ENCODE peak calls at places on chromosomes 16 and 17, in nine cellular contexts. E, F, D, J, N, Q, V, S and G are unnamed samples. For H3K4me1, the result is how much of the 10 kb centered on the place peaks cover.

GRCh38 chr17:66778531-66778930 is 56.4 kb upstream of the CACNG5 start:
- DNase-seq in E (no peak), F (no peak), D (no peak), J (no peak), N (no peak), Q (no peak), V (no peak), S (no peak), G (no peak)

GRCh38 chr17:68542698-68543463 is 30.7 kb downstream of the PRKAR1A start:
- DNase-seq in E (no peak), F (no peak), D (peak), J (no peak), N (no peak), Q (no peak), V (no peak), S (no peak), G (no peak)

GRCh38 chr17:76671912-76672262 is 28.3 kb upstream of the ST6GALNAC1 start:
- DNase-seq in E (no peak), F (no peak), D (no peak), J (no peak), N (no peak), Q (no peak), V (no peak), S (no peak), G (no peak)

GRCh38 chr17:78798695-78799559 is 16.9 kb upstream of the CYTH1 start:
- DNase-seq in E (no peak), F (peak), D (no peak), J (no peak), N (peak), Q (peak), V (no peak), S (no peak), G (no peak)

GRCh38 chr16:57592591-57593003 is 35.8 kb upstream of the ADGRG1 start:
- DNase-seq in E (peak), F (peak), D (no peak), J (no peak), N (no peak), Q (no peak), V (peak), S (no peak), G (peak)

GRCh38 chr16:1470543-1471251 is 4.1 kb downstream of the CLCN7 start:
- DNase-seq in E (no peak), F (no peak), D (peak), J (no peak), N (no peak), Q (no peak), V (no peak), S (no peak), G (peak)

GRCh38 chr16:89261691-89262563 is 44.4 kb downstream of the ZNF778 start:
- DNase-seq in E (peak), F (no peak), D (no peak), J (no peak), N (no peak), Q (peak), V (peak), S (peak), G (no peak)

GRCh38 chr17:46850688-46851028 is 725 bp upstream of the WNT9B start:
- DNase-seq in E (no peak), F (no peak), D (no peak), J (no peak), N (no peak), Q (no peak), V (no peak), S (no peak), G (no peak)

GRCh38 chr17:18270851-18271170 is 10.3 kb downstream of the MIEF2 start:
- DNase-seq in E (no peak), F (no peak), D (no peak), J (no peak), N (no peak), Q (no peak), V (no peak), S (no peak), G (no peak)

GRCh38 chr17:31404028-31404949 is 12.8 kb downstream of the RAB11FIP4 start:
- DNase-seq in E (peak), F (no peak), D (no peak), J (no peak), N (no peak), Q (no peak), V (no peak), S (no peak), G (no peak)

GRCh38 chr17:78958556-78959191 is 21.0 kb downstream of the LGALS3BP start:
- DNase-seq in E (no peak), F (no peak), D (no peak), J (no peak), N (no peak), Q (no peak), V (peak), S (no peak), G (peak)

GRCh38 chr17:61619953-61620352 is 28.9 kb upstream of the NACA2 start:
- DNase-seq in E (no peak), F (no peak), D (no peak), J (no peak), N (no peak), Q (no peak), V (no peak), S (no peak), G (no peak)

GRCh38 chr17:40417258-40417608 is 463 bp downstream of the TOP2A start:
- DNase-seq in E (no peak), F (no peak), D (no peak), J (no peak), N (peak), Q (no peak), V (no peak), S (no peak), G (no peak)

DNA sequence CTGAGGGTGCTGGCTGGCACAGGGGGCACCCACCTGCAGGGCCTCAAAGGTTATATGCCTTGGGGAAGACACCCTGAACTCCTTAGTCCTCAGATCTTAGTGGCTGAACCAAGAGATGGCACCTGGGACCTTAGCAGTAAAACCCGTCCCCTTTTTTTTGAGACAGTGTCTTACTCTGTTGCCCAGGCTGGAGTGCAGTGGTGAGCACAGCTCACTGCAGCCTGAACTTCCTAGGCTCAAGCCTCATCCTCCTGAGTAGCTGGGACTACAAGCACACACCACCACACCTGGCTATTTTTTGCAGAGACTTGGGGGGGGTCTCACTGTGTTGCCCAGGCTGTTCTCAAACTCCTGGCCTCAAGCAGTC is 237.2 kb downstream of the MRTFB start:
- DNase-seq in E (peak), F (no peak), D (no peak), J (no peak), N (no peak), Q (no peak), V (no peak), S (no peak), G (no peak)
- H3K4me1 ChIP-seq in E (under half), F (under half), D (under half), J (under half), N (under half), Q (under half), V (under half), S (half or more), G (under half)

GRCh38 chr16:55501549-55502322 is 7.1 kb upstream of the LPCAT2 start:
- DNase-seq in E (no peak), F (no peak), D (no peak), J (no peak), N (peak), Q (no peak), V (no peak), S (no peak), G (peak)
- H3K27ac ChIP-seq in E (no peak), F (no peak), D (no peak), J (no peak), N (no peak), Q (no peak), V (peak), S (no peak), G (peak)

GRCh38 chr17:17141279-17141678 is 64.9 kb downstream of the PLD6 start:
- DNase-seq in E (no peak), F (no peak), D (no peak), J (no peak), N (peak), Q (no peak), V (no peak), S (no peak), G (no peak)
- H3K4me1 ChIP-seq in E (under half), F (under half), D (under half), J (under half), N (under half), Q (under half), V (under half), S (under half), G (under half)

DNA sequence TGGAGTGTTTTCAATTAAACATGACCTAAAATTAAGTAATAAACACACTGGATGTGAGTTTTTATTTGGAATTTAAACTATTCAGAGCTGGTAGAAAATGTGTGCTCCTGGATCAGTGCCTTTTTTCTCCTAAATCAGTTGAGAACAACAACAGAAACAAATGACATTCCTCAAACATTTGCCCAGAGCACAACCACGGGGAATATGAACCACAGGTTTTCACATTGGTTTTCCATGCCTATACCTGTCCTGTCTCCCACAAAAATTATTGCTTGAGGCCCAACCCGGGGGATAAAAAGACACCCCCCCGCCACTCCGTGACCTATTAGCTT is 6.8 kb downstream of the HSBP1 start:
- DNase-seq in E (no peak), F (no peak), D (no peak), J (no peak), N (no peak), Q (no peak), V (no peak), S (no peak), G (no peak)
- H3K27ac ChIP-seq in E (no peak), F (no peak), D (no peak), J (no peak), N (peak), Q (no peak), V (peak), S (peak), G (peak)

DNA sequence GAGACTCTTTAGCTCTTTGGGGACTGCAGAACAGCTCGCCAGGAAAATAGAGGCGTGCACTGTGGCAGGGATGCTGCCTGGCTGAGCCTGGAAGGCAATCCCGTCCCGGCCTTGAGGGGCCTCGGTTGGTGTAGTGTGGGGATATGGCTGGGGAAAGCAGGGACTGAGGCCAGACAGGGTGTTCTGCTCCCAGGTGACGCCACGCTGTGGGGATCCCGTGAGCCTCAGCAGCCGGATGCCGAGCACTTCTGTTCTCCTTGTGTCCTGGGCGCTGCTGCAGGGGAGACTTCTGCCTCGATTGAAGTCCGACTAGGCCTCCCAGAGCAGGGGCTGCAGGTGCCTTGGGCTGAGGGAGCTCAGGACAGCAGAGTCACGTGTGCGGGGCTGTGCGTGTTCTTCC is 72.6 kb downstream of the BANP start:
- DNase-seq in E (no peak), F (no peak), D (no peak), J (peak), N (no peak), Q (no peak), V (no peak), S (no peak), G (no peak)
- H3K4me1 ChIP-seq in E (under half), F (under half), D (under half), J (under half), N (under half), Q (under half), V (under half), S (under half), G (under half)

GRCh38 chr16:78786635-78787034 is 687.2 kb downstream of the WWOX start:
- DNase-seq in E (no peak), F (no peak), D (no peak), J (no peak), N (no peak), Q (no peak), V (no peak), S (no peak), G (no peak)
- H3K27ac ChIP-seq in E (no peak), F (no peak), D (no peak), J (no peak), N (no peak), Q (no peak), V (no peak), S (no peak), G (no peak)

DNA sequence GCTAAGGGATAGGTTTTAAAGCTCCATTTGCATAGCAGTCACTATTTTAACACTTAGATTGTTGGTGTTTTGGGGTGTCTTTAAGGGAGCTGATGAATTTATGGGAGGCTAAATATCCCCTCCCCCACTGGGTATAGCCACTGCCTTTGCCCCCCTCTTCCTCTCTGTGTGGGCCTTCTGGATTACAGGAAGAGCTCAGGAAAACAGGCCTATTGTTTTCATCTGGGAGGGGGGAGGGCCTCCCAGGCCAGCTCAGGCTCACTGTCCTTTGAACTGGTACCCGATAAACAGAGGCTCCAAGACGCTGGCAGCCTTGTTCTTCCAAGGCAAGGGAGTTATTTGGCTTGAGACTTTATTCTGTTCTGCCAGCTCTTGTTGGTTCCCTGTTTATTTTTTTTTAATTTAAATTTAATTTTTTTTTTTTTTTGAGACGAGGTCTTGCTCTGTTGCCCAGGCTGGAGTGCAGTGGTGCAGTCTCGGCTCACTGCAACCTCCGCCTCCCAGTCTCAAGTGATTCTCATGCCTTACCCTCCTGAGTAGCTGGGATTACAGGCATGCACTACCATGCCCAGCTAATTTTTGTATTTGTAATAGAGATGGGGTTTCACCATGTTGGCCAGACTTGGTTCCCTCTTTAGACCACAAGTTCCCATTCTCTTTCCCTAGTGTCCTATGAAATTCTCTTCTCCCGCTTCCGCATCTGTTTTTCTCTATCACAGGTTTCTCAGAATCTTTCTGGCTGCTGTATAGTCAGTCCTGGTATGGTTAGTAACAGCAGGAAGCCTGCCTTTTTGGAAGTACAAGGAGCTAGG is 25.1 kb downstream of the MINK1 start:
- DNase-seq in E (no peak), F (no peak), D (no peak), J (no peak), N (peak), Q (peak), V (no peak), S (no peak), G (no peak)
- H3K4me1 ChIP-seq in E (under half), F (under half), D (under half), J (under half), N (under half), Q (under half), V (under half), S (under half), G (under half)

DNA sequence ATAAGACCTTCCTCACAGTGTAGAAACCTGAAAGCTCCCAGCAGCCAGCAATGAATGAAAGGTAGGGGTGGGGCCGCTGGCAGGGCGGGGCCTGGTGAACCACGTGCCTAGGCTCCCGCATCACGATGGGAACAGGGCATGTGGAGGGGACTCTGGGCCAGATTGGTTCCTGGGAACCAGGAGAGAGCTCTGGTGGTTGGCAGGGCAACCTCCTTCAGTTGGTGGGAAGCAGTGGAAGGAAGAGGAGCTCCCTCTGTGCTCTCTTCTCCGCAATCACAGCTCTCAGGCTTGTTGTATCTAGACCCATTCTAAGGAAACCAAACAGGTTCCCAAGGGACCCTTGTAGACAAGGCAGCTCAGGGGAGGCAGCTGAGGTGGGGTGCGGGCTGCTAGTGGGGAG is 10.5 kb downstream of the GGA2 start:
- DNase-seq in E (peak), F (no peak), D (no peak), J (no peak), N (no peak), Q (no peak), V (no peak), S (no peak), G (no peak)
- H3K27ac ChIP-seq in E (peak), F (no peak), D (no peak), J (no peak), N (no peak), Q (peak), V (no peak), S (no peak), G (peak)

DNA sequence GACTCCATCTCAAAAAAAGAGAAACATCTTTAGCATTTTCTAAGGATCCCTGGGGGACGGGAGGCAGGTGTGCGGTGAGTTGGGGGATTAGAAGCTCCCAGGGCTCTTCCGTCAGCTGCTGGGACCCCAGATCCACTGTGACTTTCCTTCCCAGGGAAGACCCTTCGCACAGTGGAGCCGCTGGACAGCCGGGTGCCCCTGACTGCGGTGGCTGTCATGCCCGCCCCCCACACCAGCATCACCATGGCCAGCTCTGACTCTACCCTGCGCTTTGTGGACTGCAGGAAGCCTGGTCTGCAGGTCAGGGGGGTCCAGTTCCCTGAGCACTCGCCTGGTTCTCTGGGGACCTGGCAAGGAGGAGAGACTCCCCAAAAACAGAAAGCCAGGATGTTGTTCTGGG is 7.3 kb upstream of the SERPINF2 start:
- DNase-seq in E (no peak), F (no peak), D (no peak), J (no peak), N (no peak), Q (no peak), V (no peak), S (no peak), G (no peak)
- H3K4me1 ChIP-seq in E (under half), F (under half), D (under half), J (under half), N (under half), Q (under half), V (under half), S (under half), G (under half)

GRCh38 chr17:72414967-72415853 is 294.4 kb downstream of the SOX9 start:
- DNase-seq in E (no peak), F (no peak), D (no peak), J (no peak), N (no peak), Q (no peak), V (no peak), S (no peak), G (no peak)
- H3K27ac ChIP-seq in E (no peak), F (no peak), D (no peak), J (peak), N (no peak), Q (peak), V (no peak), S (no peak), G (no peak)